ENCODE peak calls at places on chromosomes 16 and 17, in four cellular contexts. D is NCI-H1105 treated with DMSO at 0.1 percent for 48 hours; R is left ventricle myocardium superior; C is activated T-helper 1 cell treated with anti-CD3 and anti-CD28 coated beads, Interleukin-12 subunit alpha, Interleukin-12 subunit beta, Interleukin-2, Interleukin-4 antibody, amounts not matched to agents 30 ng/mL and 10 ng/mL and 1 ng/mL, durations not matched to agents 14 hours and 24 hours and 36 hours. A is an unnamed sample.

GRCh38 chr17:48767263-48767774 is 38.8 kb upstream of the HOXB13 start:
- DNase-seq in D (no peak), R (no peak), C (no peak), A (no peak)

GRCh38 chr16:87228363-87228762 is 88.8 kb downstream of the C16orf95 start:
- DNase-seq in D (no peak), R (no peak), C (no peak), A (no peak)

GRCh38 chr16:56203052-56203451 is 11.8 kb downstream of the GNAO1 start:
- DNase-seq in C (peak), D (peak), R (peak), A (peak)

GRCh38 chr17:63571632-63572310 is 21.5 kb downstream of the DCAF7 start:
- DNase-seq in D (no peak), R (no peak), C (no peak), A (no peak)

GRCh38 chr16:69927056-69927757 is 23.9 kb upstream of the CLEC18A start:
- DNase-seq in R (peak), D (no peak), C (no peak), A (no peak)

GRCh38 chr17:56717471-56717870 is 116.2 kb downstream of the C17orf67 start:
- DNase-seq in C (no peak), R (no peak), D (no peak), A (no peak)

GRCh38 chr17:51846561-51846960 is 312.0 kb downstream of the CA10 start:
- DNase-seq in R (no peak), D (no peak), C (no peak), A (no peak)

GRCh38 chr16:80527297-80527696 is 13.5 kb upstream of the DYNLRB2 start:
- DNase-seq in R (no peak), D (no peak), C (peak), A (peak)

GRCh38 chr17:41868568-41868967 is 3.3 kb upstream of the KLHL11 start:
- DNase-seq in R (no peak), D (no peak), C (no peak), A (no peak)

GRCh38 chr16:70694088-70694487 is 8.2 kb upstream of the MTSS2 start:
- DNase-seq in D (no peak), C (no peak), R (no peak), A (no peak)

GRCh38 chr17:82287849-82288601 is 14.5 kb upstream of the CSNK1D start:
- DNase-seq in R (peak), C (no peak), D (peak), A (no peak)

GRCh38 chr16:21301895-21302291 is 23.8 kb upstream of the CRYM start:
- DNase-seq in D (no peak), C (no peak), R (no peak), A (no peak)

GRCh38 chr17:47703191-47703591 is 9.2 kb downstream of the TBKBP1 start:
- DNase-seq in C (peak), D (no peak), R (peak), A (peak)

GRCh38 chr16:19898924-19899604 is 14.4 kb upstream of the GPRC5B start:
- DNase-seq in R (no peak), D (peak), C (peak), A (peak)

GRCh38 chr17:3722716-3723115 is 987 bp upstream of the HASPIN start:
- DNase-seq in D (no peak), C (no peak), R (no peak), A (no peak)

GRCh38 chr16:59905628-59906027 is 1171.5 kb upstream of the GOT2 start:
- DNase-seq in C (no peak), R (no peak), D (no peak), A (no peak)

GRCh38 chr17:77375917-77376651 is 235.3 kb downstream of the SEC14L1 start:
- DNase-seq in R (peak), D (no peak), C (peak), A (peak)